ENCODE peak calls at places on chromosomes 13 and 19, in four cellular contexts. T is bronchial epithelial cell, B is thoracic aorta, S is pancreas. J is an unnamed sample.

GRCh38 chr13:28684257-28684656 is 25.3 kb downstream of the POMP start:
- DNase-seq in T (peak; percentile 17), B (no peak), S (no peak), J (peak; percentile 59)

GRCh38 chr13:23666576-23666975 is 96.4 kb downstream of the TNFRSF19 start:
- DNase-seq in T (no peak), B (no peak), S (no peak), J (no peak)

GRCh38 chr13:109867766-109868165 is 81.4 kb upstream of the IRS2 start:
- DNase-seq in T (peak; percentile 71), B (no peak), S (no peak), J (peak; percentile 68)

GRCh38 chr13:73607489-73608156 is 526.6 kb downstream of the KLF12 start:
- DNase-seq in T (peak; percentile 65), B (no peak), S (no peak), J (peak; percentile 79)

GRCh38 chr13:99811067-99811715 is 160.4 kb downstream of the ZIC5 start:
- DNase-seq in T (no peak), B (no peak), S (no peak), J (no peak)

GRCh38 chr13:97125810-97126738 is 96.1 kb upstream of the MBNL2 start:
- DNase-seq in T (peak; percentile 91), B (no peak), S (no peak), J (peak; percentile 89)

GRCh38 chr13:113046066-113046882 is 59.3 kb upstream of the F7 start:
- DNase-seq in T (no peak), B (no peak), S (no peak), J (no peak)

GRCh38 chr19:13275016-13275722 is 125.0 kb downstream of the IER2 start:
- DNase-seq in T (no peak), B (no peak), S (no peak), J (no peak)

GRCh38 chr13:60213236-60213746 is 49.6 kb upstream of the DIAPH3 start:
- DNase-seq in T (no peak), B (no peak), S (no peak), J (no peak)

GRCh38 chr13:105660550-105660949 is 874.9 kb downstream of the EFNB2 start:
- DNase-seq in T (no peak), B (no peak), S (no peak), J (no peak)

GRCh38 chr13:98487522-98487921 is 89.4 kb downstream of the STK24 start:
- DNase-seq in T (no peak), B (no peak), S (no peak), J (no peak)

GRCh38 chr13:91017031-91017668 is 330.3 kb upstream of the MIR17HG start:
- DNase-seq in T (peak; percentile 34), B (no peak), S (no peak), J (peak; percentile 61)

GRCh38 chr19:18433039-18433691 is 4.8 kb downstream of the ISYNA1 start:
- DNase-seq in T (no peak), B (no peak), S (no peak), J (no peak)

GRCh38 chr19:9869008-9869617 is 34.0 kb downstream of the PIN1 start:
- DNase-seq in T (no peak), B (no peak), S (no peak), J (no peak)

GRCh38 chr13:113647351-113648217 is 10.4 kb downstream of the ATP4B start:
- DNase-seq in T (peak; percentile 39), B (peak; percentile 60), S (peak; percentile 99), J (peak; percentile 82)

GRCh38 chr13:50945669-50946068 is 36.1 kb downstream of the RNASEH2B start:
- DNase-seq in T (no peak), B (no peak), S (no peak), J (no peak)

GRCh38 chr13:40981361-40981760 is 37.8 kb downstream of the ELF1 start:
- DNase-seq in T (peak; percentile 59), B (no peak), S (no peak), J (no peak)

GRCh38 chr19:13763300-13763699 is 1.0 kb upstream of the MRI1 start:
- DNase-seq in T (no peak), B (no peak), S (no peak), J (no peak)

GRCh38 chr19:37874784-37875183 is 31.6 kb downstream of the WDR87 start:
- DNase-seq in T (no peak), B (no peak), S (no peak), J (no peak)

DNA sequence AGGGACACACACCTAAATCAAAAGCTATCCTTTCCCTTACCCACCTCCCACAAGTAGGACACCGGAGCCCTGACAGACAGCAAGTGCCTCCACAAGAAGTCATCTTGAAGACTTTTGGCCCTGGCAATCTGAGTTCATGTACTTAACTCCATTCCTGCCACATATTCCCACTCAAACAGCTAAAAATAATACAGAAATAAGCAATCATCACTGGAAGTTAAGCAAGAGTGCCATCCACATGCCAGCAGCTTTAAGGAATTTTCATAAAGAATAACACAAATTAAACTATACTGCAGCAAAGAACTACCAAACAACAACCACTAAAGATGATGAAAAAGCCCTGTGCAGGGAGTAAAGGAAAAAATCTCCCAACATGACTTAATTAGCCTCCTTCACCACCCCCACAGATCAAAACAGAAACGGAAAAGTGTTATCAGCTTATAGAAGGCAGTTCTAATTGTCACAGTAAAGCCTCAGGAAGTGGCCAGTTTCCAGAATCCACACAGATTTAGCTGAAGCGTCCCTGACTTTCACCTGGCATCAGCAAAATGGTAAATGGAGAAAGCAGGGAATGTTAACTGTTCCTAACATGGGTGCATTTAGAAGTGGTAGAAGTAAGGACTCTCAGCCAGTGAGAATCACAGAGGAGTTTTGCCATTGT is 343.9 kb downstream of the TBC1D4 start:
- DNase-seq in T (no peak), B (no peak), S (no peak), J (no peak)
- TF ChIP-seq CTCF in T (no peak), B (no peak), S (no peak), J (no peak)

DNA sequence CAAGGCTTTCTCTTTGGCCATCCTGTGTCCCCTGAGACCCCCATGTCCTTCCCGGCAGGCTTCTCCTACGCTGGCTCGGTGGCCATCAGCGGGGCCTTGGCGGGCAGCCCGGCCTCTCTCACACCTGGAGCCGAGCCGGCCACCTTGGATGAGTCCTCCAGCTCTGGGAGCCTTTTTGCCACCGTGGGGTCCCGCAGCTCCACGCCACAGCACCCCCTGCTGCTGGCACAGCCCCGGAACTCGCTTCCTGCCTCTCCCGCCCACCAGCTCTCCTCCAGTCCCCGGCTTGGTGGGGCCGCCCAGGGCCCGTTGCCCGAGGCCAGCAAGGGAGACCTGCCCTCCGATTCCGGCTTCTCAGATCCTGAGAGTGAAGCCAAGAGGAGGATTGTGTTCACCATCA is 14.2 kb downstream of the PLEKHJ1 start:
- DNase-seq in T (no peak), B (no peak), S (no peak), J (no peak)
- TF ChIP-seq CTCF in T (peak; percentile 9), B (no peak), S (no peak), J (peak; percentile 5)

DNA sequence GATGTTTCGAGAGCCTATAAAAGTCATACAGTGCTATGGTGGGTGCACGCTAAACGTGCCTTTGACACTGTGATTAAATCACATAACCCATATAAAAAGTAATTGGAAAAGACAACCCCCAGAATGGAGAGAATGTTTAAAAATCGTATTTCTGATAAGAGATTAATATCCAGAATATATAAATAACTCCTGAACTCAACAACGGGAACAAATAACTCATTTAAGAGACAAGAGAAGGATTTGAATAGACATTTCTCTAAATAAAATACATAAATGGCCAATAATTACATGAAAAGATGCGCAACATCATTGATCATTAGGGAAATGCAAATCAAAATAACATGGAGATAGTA is 37.0 kb upstream of the IGFL4 start:
- DNase-seq in T (no peak), B (no peak), S (no peak), J (no peak)
- TF ChIP-seq CTCF in T (no peak), B (no peak), S (no peak), J (no peak)

GRCh38 chr19:2850256-2850925 is 9.1 kb downstream of the ZNF555 start:
- DNase-seq in T (peak; percentile 17), B (no peak), S (no peak), J (no peak)
- TF ChIP-seq CTCF in T (no peak), B (no peak), S (no peak), J (no peak)

GRCh38 chr19:1241417-1242095 is at the start of gene ATP5F1D:
- DNase-seq in T (peak; percentile 81), B (no peak), S (peak; percentile 96), J (peak; percentile 94)
- TF ChIP-seq CTCF in T (no peak), B (no peak), S (no peak), J (no peak)

GRCh38 chr13:31015207-31015606 is 82.8 kb downstream of the TEX26 start:
- DNase-seq in T (no peak), B (no peak), S (no peak), J (no peak)

GRCh38 chr13:31011193-31011860 is 78.9 kb downstream of the TEX26 start:
- DNase-seq in T (no peak), B (no peak), S (no peak), J (no peak)

GRCh38 chr13:31009166-31009565 is 76.7 kb downstream of the TEX26 start:
- DNase-seq in T (peak; percentile 61), B (no peak), S (no peak), J (peak; percentile 64)

GRCh38 chr13:31014461-31014860 is 82.0 kb downstream of the TEX26 start:
- DNase-seq in T (no peak), B (no peak), S (no peak), J (no peak)

GRCh38 chr13:31012285-31013024 is 80.0 kb downstream of the TEX26 start:
- DNase-seq in T (peak; percentile 28), B (no peak), S (no peak), J (peak; percentile 31)
- TF ChIP-seq CTCF in T (no peak), B (no peak), S (no peak), J (peak; percentile 49)

GRCh38 chr19:16912780-16913179 is 24.0 kb downstream of the F2RL3 start:
- DNase-seq in T (no peak), B (no peak), S (no peak), J (no peak)
- TF ChIP-seq CTCF in T (no peak), B (no peak), S (no peak), J (no peak)

GRCh38 chr19:4724252-4724514 is 541 bp upstream of the DPP9 start:
- DNase-seq in T (no peak), B (no peak), S (no peak), J (no peak)

GRCh38 chr19:4720037-4720700 is 3.5 kb downstream of the DPP9 start:
- DNase-seq in T (no peak), B (no peak), S (no peak), J (no peak)

GRCh38 chr19:4722671-4723464 is 774 bp downstream of the DPP9 start:
- DNase-seq in T (peak; percentile 61), B (no peak), S (no peak), J (peak; percentile 61)

GRCh38 chr19:4721196-4721595 is 2.4 kb downstream of the DPP9 start:
- DNase-seq in T (no peak), B (no peak), S (no peak), J (no peak)

DNA sequence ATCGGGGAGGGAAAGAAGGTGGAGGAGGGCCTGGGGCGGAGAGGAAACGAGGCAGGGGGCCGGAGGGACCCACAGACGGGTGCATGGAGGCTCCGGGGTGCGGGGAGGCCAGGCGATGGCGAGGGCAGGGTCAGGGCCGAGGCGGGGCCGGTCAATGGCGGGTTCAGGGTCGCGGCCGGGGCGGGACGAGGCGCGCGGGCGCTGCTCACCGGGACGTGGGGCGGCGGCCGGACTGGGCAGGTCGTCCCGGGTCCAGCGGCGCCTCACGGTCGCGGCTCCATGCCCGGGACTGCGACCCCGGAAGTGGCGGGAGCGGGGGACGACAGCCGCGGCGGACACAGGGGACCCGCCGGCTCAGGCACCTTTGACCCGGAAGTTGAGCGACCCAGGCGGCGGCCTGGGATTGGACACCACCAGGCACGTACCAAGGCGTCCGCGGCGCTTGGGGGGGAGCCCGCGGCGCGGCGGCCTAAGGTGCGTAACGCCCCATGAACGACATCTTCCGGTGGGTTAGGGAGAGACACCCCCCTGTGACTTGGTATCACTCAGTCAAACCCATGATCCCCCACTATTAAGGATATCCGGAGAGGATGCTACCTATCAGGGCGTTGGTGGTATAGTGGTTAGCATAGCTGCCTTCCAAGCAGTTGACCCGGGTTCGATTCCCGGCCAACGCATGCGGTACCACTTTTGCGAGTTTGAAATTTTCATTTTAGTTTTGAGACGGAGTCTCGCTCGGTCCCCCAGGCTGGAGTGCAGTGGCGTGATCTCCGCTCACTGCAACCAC is at the start of gene DPP9:
- DNase-seq in T (peak; percentile 92), B (peak; percentile 82), S (peak; percentile 94), J (peak; percentile 99)
- TF ChIP-seq CTCF in T (peak; percentile 55), B (no peak), S (no peak), J (peak; percentile 36)

J was measured in epithelial cell of esophagus.